ENCODE peak calls at places on chromosomes 5 and 9, in nine cellular contexts. G, L, H, C, X, W, Y, I and O are unnamed samples.

GRCh38 chr9:129165198-129165597 is 12.9 kb downstream of the IER5L start:
- DNase-seq in C (no peak), Y (no peak), L (no peak), G (no peak), I (no peak), W (no peak), H (no peak), X (no peak), O (no peak)

GRCh38 chr9:73081979-73082657 is 69.5 kb upstream of the ANXA1 start:
- DNase-seq in X (no peak), C (peak; percentile 27), L (no peak), H (no peak), W (peak; percentile 72), I (no peak), G (no peak), Y (no peak), O (no peak)

GRCh38 chr5:178460598-178461425 is 129.4 kb downstream of the COL23A1 start:
- DNase-seq in C (peak; percentile 2), X (peak; percentile 64), Y (peak; percentile 92), I (peak; percentile 87), G (peak; percentile 80), W (peak; percentile 87), L (peak; percentile 88), H (peak; percentile 49), O (peak; percentile 55)

GRCh38 chr9:12680341-12680740 is 12.8 kb upstream of the TYRP1 start:
- DNase-seq in Y (no peak), H (no peak), C (peak; percentile 55), X (no peak), L (no peak), I (no peak), W (no peak), G (no peak), O (no peak)

GRCh38 chr5:147690595-147690994 is 91.9 kb downstream of the JAKMIP2 start:
- DNase-seq in W (no peak), G (no peak), H (no peak), Y (no peak), C (peak; percentile 1), I (no peak), L (no peak), X (no peak), O (no peak)

GRCh38 chr9:19074836-19075235 is 25.6 kb downstream of the RRAGA start:
- DNase-seq in X (no peak), G (no peak), H (no peak), I (no peak), L (no peak), W (no peak), Y (no peak), C (peak; percentile 22), O (no peak)

GRCh38 chr9:70030156-70030555 is 13.5 kb upstream of the MAMDC2 start:
- DNase-seq in I (no peak), W (no peak), G (no peak), C (no peak), X (no peak), H (no peak), Y (no peak), L (no peak), O (no peak)

GRCh38 chr5:138963763-138964371 is 88.7 kb upstream of the LRRTM2 start:
- DNase-seq in G (no peak), Y (no peak), X (no peak), C (no peak), W (peak; percentile 75), I (no peak), H (no peak), L (no peak), O (no peak)

GRCh38 chr9:131583342-131583645 is 38.0 kb downstream of the PRRT1B start:
- DNase-seq in C (no peak), W (no peak), G (no peak), I (no peak), H (no peak), Y (peak; percentile 53), L (peak; percentile 41), X (no peak), O (no peak)

GRCh38 chr9:34171753-34172535 is 6.9 kb upstream of the UBAP1 start:
- DNase-seq in X (no peak), L (no peak), Y (no peak), W (no peak), H (no peak), I (no peak), G (no peak), C (no peak), O (peak; percentile 62)

GRCh38 chr9:132042324-132042723 is 37.3 kb downstream of the MED27 start:
- DNase-seq in W (no peak), Y (no peak), G (no peak), L (no peak), C (peak; percentile 99), X (no peak), H (no peak), I (no peak), O (no peak)

GRCh38 chr5:118224546-118224945 is 763.8 kb downstream of the DTWD2 start:
- DNase-seq in H (no peak), Y (no peak), G (no peak), L (no peak), X (no peak), I (no peak), C (peak; percentile 13), W (no peak), O (no peak)

GRCh38 chr5:173331956-173332479 is 3.8 kb upstream of the STC2 start:
- DNase-seq in H (peak; percentile 80), I (peak; percentile 92), W (peak; percentile 83), C (peak; percentile 83), Y (peak; percentile 89), X (peak; percentile 90), L (peak; percentile 79), G (peak; percentile 85), O (peak; percentile 73)

GRCh38 chr9:32291370-32291769 is 93.1 kb upstream of the ACO1 start:
- DNase-seq in L (no peak), I (no peak), X (no peak), H (no peak), C (no peak), G (no peak), Y (no peak), W (no peak), O (no peak)

GRCh38 chr5:177083351-177083750 is 3.4 kb upstream of the FGFR4 start:
- DNase-seq in W (no peak), G (no peak), X (no peak), H (no peak), Y (no peak), C (no peak), L (no peak), I (no peak), O (no peak)

GRCh38 chr5:72256536-72256935 is 63.5 kb downstream of the MRPS27 start:
- DNase-seq in G (no peak), I (no peak), H (no peak), C (peak; percentile 31), L (no peak), W (no peak), Y (no peak), X (no peak), O (no peak)

GRCh38 chr5:165209101-165209727 is 1703.8 kb downstream of the MAT2B start:
- DNase-seq in X (no peak), W (peak; percentile 37), Y (no peak), L (no peak), I (no peak), C (peak; percentile 37), H (no peak), G (no peak), O (no peak)

GRCh38 chr9:22342489-22343217 is 104.0 kb upstream of the DMRTA1 start:
- DNase-seq in W (peak; percentile 2), C (peak; percentile 20), L (no peak), X (no peak), I (no peak), G (no peak), Y (no peak), H (no peak), O (no peak)

DNA sequence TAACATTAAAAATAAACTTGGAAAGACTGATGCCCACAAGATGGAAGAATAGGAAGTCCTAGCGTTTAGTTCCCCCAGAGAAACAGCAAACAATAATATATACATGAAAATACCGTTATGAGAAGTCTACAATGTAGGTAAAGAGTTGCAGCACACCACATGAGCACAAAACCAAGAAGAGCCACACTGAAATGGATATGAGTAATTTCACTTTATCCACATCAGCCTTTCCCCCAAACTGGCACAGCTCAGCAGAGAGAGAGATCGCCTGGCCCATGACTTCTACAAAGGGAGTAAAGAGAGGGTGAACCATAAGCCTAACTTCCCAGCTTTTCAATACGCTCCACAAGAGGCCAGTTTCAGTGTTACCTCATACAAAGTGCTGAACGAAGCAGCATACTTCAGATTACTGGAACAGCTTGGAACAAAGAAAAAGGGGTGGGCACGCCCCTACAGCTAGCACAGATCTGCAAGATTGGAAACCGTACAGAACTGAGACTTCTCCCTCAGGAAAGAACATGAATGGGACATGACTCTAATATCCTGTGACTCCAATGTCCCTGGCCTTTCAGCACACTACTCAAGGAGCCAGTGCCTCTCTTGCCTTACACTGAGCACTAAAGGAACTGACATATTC is 75.4 kb downstream of the EMB start:
- DNase-seq in Y (no peak), C (no peak), W (no peak), H (no peak), G (no peak), I (no peak), X (no peak), L (no peak), O (no peak)
- TF ChIP-seq CTCF in Y (no peak), C (no peak), W (no peak), H (no peak), G (no peak), I (no peak), X (no peak), L (no peak), O (no peak)

GRCh38 chr5:171162602-171163001 is 146.4 kb upstream of the TLX3 start:
- DNase-seq in G (no peak), I (no peak), C (peak; percentile 25), X (no peak), H (no peak), L (no peak), W (peak; percentile 77), Y (no peak), O (no peak)
- H3K36me3 ChIP-seq in G (no peaks in the 10 kb centered on the region), I (no peaks in the 10 kb centered on the region), C (no peaks in the 10 kb centered on the region), X (no peaks in the 10 kb centered on the region), H (no peaks in the 10 kb centered on the region), L (no peaks in the 10 kb centered on the region), W (no peaks in the 10 kb centered on the region), Y (no peaks in the 10 kb centered on the region), O (no peaks in the 10 kb centered on the region)

GRCh38 chr9:106405871-106406435 is 457.0 kb upstream of the ZNF462 start:
- DNase-seq in X (no peak), G (no peak), I (no peak), Y (no peak), H (no peak), C (no peak), L (no peak), W (no peak), O (no peak)
- TF ChIP-seq CTCF in X (no peak), G (no peak), I (no peak), Y (no peak), H (no peak), C (no peak), L (no peak), W (no peak), O (no peak)

DNA sequence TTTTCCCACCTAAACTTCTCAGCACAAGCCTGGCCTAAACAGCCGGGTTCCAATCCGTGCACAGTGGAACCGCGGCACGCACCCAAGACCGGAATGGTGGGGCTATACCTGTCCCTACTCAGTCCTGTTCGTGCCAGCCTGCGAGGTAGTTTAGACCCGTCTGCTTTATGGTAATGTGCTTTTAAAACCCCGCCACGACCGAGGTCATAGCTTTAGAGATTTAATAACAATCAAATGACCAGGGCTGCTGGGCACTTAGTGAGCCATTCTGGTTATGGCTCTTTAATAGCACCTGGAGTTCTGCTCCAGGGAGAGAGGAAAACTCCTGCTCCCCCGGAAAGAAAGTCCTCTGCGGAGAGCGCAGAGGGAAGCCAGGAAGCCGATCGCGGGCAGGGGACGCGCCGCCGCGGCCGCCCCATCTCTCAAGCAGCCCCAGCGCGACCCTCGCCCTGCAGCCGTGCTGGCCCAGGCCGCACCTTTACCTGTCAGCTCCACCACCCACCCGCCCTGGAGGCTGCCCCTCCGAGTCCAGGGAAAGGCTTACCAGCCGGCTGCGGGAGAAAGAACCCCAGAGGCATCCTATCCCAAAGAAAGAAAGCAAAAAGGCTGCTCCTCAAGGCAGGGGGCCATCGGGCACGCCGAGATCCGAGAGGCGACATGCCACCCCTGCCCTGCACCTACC is 481 bp downstream of the ARL15 start:
- DNase-seq in C (peak; percentile 10), Y (peak; percentile 88), H (peak; percentile 16), I (peak; percentile 61), X (peak; percentile 42), G (peak; percentile 46), W (peak; percentile 45), L (peak; percentile 70), O (peak; percentile 49)
- H3K36me3 ChIP-seq in C (no peaks in the 10 kb centered on the region), Y (no peaks in the 10 kb centered on the region), H (no peaks in the 10 kb centered on the region), I (no peaks in the 10 kb centered on the region), X (no peaks in the 10 kb centered on the region), G (no peaks in the 10 kb centered on the region), W (no peaks in the 10 kb centered on the region), L (no peaks in the 10 kb centered on the region), O (no peaks in the 10 kb centered on the region)